ENCODE peak calls at places on chromosomes 13 and 19, in five cellular contexts. Q, E, F, I and Z are unnamed samples.

GRCh38 chr19:50632151-50632835 is 7.4 kb downstream of the SYT3 start:
- DNase-seq in I (no peak), F (no peak), E (no peak), Q (no peak), Z (no peak)

GRCh38 chr19:1037553-1038115 is 2.3 kb upstream of the ABCA7 start:
- DNase-seq in F (no peak), E (no peak), Q (no peak), I (no peak), Z (no peak)

GRCh38 chr19:19618384-19619051 is at the start of gene PBX4:
- DNase-seq in F (peak), I (peak), E (peak), Q (peak), Z (peak)

GRCh38 chr13:76293346-76293745 is 592.9 kb downstream of the KCTD12 start:
- DNase-seq in Q (no peak), F (peak), I (no peak), E (no peak), Z (no peak)

GRCh38 chr19:58001895-58002369 is 688 bp downstream of the ZNF606 start:
- DNase-seq in E (no peak), I (no peak), Q (no peak), F (peak), Z (no peak)

GRCh38 chr19:17575871-17576757 is 20.7 kb downstream of the COLGALT1 start:
- DNase-seq in I (no peak), E (no peak), Q (no peak), F (no peak), Z (no peak)

GRCh38 chr19:55080121-55080914 is 4.6 kb downstream of the EPS8L1 start:
- DNase-seq in I (peak), F (peak), E (peak), Q (no peak), Z (no peak)

GRCh38 chr19:4977299-4978174 is 8.6 kb downstream of the KDM4B start:
- DNase-seq in Q (no peak), F (peak), E (no peak), I (peak), Z (no peak)

GRCh38 chr19:35977446-35978222 is 17.4 kb upstream of the SDHAF1 start:
- DNase-seq in Q (no peak), I (no peak), F (no peak), E (no peak), Z (no peak)

GRCh38 chr13:98784666-98785065 is 32.2 kb upstream of the SLC15A1 start:
- DNase-seq in E (no peak), F (no peak), I (no peak), Q (no peak), Z (no peak)

GRCh38 chr19:5913739-5914357 is at the start of gene CAPS:
- DNase-seq in Q (peak), E (no peak), I (peak), F (peak), Z (no peak)

GRCh38 chr19:48799358-48800300 is 11.2 kb downstream of the BCAT2 start:
- DNase-seq in Q (no peak), F (no peak), E (no peak), I (no peak), Z (no peak)

GRCh38 chr13:36536546-36536945 is 104.3 kb downstream of the CCNA1 start:
- DNase-seq in F (no peak), Q (no peak), I (no peak), E (no peak), Z (no peak)

GRCh38 chr19:50272263-50272897 is 56.8 kb downstream of the KCNC3 start:
- DNase-seq in I (no peak), F (no peak), Q (no peak), E (no peak), Z (no peak)

GRCh38 chr19:14979498-14980255 is at the start of gene SLC1A6:
- DNase-seq in Q (no peak), I (no peak), F (no peak), E (no peak), Z (no peak)

GRCh38 chr13:24161010-24161775 is 673 bp downstream of the SPATA13 start:
- DNase-seq in F (peak), Q (peak), I (no peak), E (peak), Z (no peak)

GRCh38 chr19:40294560-40294959 is 9.4 kb upstream of the AKT2 start:
- DNase-seq in Q (peak), F (no peak), E (no peak), I (no peak), Z (no peak)

GRCh38 chr19:48874309-48875135 is 2.3 kb downstream of the PPP1R15A start:
- DNase-seq in E (no peak), I (no peak), Q (no peak), F (peak), Z (no peak)

GRCh38 chr19:17323274-17323972 is 11.2 kb downstream of the ANO8 start:
- DNase-seq in I (no peak), F (no peak), E (no peak), Q (no peak), Z (no peak)

GRCh38 chr13:95254341-95254740 is 46.9 kb downstream of the ABCC4 start:
- DNase-seq in E (no peak), Q (no peak), F (peak), I (peak), Z (no peak)

GRCh38 chr13:42567772-42568428 is 6.1 kb upstream of the TNFSF11 start:
- DNase-seq in I (no peak), F (no peak), E (no peak), Q (no peak), Z (no peak)

GRCh38 chr13:35549481-35549880 is 73.0 kb upstream of the MAB21L1 start:
- DNase-seq in Q (no peak), F (peak), E (no peak), I (peak), Z (no peak)

GRCh38 chr19:28289294-28290063 is 923.5 kb downstream of the UQCRFS1 start:
- DNase-seq in F (peak), E (no peak), Q (peak), I (no peak), Z (no peak)

GRCh38 chr19:10820173-10820572 is 15.8 kb downstream of the TMED1 start:
- DNase-seq in F (peak), Q (no peak), I (no peak), E (no peak), Z (no peak)

GRCh38 chr19:16016226-16017137 is 59.8 kb upstream of the TPM4 start:
- DNase-seq in Q (no peak), E (no peak), F (no peak), I (no peak), Z (no peak)

GRCh38 chr13:48096670-48097069 is 1.8 kb upstream of the MED4 start:
- DNase-seq in Q (no peak), F (no peak), E (no peak), I (no peak), Z (no peak)

GRCh38 chr19:48962029-48962848 is 2.9 kb upstream of the FTL start:
- DNase-seq in I (peak), F (peak), Q (peak), E (no peak), Z (peak)

GRCh38 chr19:7507884-7508283 is 8.0 kb upstream of the ZNF358 start:
- DNase-seq in E (no peak), F (peak), Q (no peak), I (peak), Z (no peak)

GRCh38 chr19:14002571-14003278 is 3.4 kb downstream of the RFX1 start:
- DNase-seq in I (no peak), E (no peak), F (peak), Q (no peak), Z (no peak)

GRCh38 chr13:48233097-48233885 is at the start of gene ITM2B:
- DNase-seq in Q (peak), F (peak), I (peak), E (peak), Z (peak)

GRCh38 chr19:2494084-2494446 is 18.1 kb downstream of the GADD45B start:
- DNase-seq in Q (no peak), F (peak), I (peak), E (no peak), Z (no peak)

GRCh38 chr19:12289790-12290065 is 5.0 kb downstream of the ZNF44 start:
- DNase-seq in I (no peak), E (no peak), F (no peak), Q (no peak), Z (no peak)

GRCh38 chr19:4515732-4516131 is 2.6 kb downstream of the PLIN4 start:
- DNase-seq in I (no peak), E (no peak), Q (no peak), F (no peak), Z (no peak)

GRCh38 chr13:30153871-30154426 is 153.4 kb downstream of the KATNAL1 start:
- DNase-seq in E (no peak), F (peak), I (no peak), Q (no peak), Z (no peak)

GRCh38 chr19:14954071-14954655 is 12.9 kb downstream of the OR7C2 start:
- DNase-seq in E (no peak), I (no peak), F (no peak), Q (no peak), Z (no peak)

GRCh38 chr13:76903544-76904162 is 17.4 kb upstream of the KCTD12 start:
- DNase-seq in Q (peak), F (peak), I (peak), E (no peak), Z (peak)

GRCh38 chr19:48509467-48510194 is 2.0 kb downstream of the LMTK3 start:
- DNase-seq in Q (peak), E (no peak), I (no peak), F (no peak), Z (no peak)

GRCh38 chr13:29733069-29733700 is 117.2 kb downstream of the UBL3 start:
- DNase-seq in F (peak), I (no peak), Q (no peak), E (no peak), Z (peak)

GRCh38 chr13:99655351-99656091 is 154.2 kb downstream of the TM9SF2 start:
- DNase-seq in I (peak), Q (no peak), F (peak), E (no peak), Z (no peak)